ENCODE peak calls at places on chromosomes 16 and 17, in five cellular contexts. J is Ammon's horn, T is foreskin fibroblast, B is ACHN, A is midbrain. I is an unnamed sample.
A peak's percentile ranks its signal among the peaks of the same experiment; 100 is the strongest.

GRCh38 chr16:54503436-54503835 is 216.8 kb upstream of the IRX3 start:
- DNase-seq in B (no peak), J (peak; percentile 51), T (peak; percentile 15), A (no peak), I (no peak)

GRCh38 chr16:3112881-3113574 is 642 bp downstream of the ZNF205 start:
- DNase-seq in A (no peak), J (no peak), B (no peak), T (peak; percentile 38), I (no peak)

GRCh38 chr17:35907266-35907637 is 23.3 kb downstream of the RDM1 start:
- DNase-seq in J (no peak), T (no peak), B (no peak), A (no peak), I (no peak)

GRCh38 chr17:33981713-33982601 is 273.1 kb upstream of the CCL2 start:
- DNase-seq in B (no peak), J (peak; percentile 42), T (no peak), A (no peak), I (no peak)

GRCh38 chr17:43125967-43126910 is 1.1 kb upstream of the BRCA1 start:
- DNase-seq in B (no peak), A (no peak), T (peak; percentile 22), J (peak; percentile 5), I (no peak)

GRCh38 chr17:28920191-28920590 is 17.3 kb upstream of the DHRS13 start:
- DNase-seq in T (no peak), B (no peak), A (no peak), J (no peak), I (no peak)

GRCh38 chr17:49280061-49280460 is 49.5 kb upstream of the PHOSPHO1 start:
- DNase-seq in T (no peak), A (no peak), B (no peak), J (no peak), I (no peak)

GRCh38 chr16:74275031-74275636 is 21.5 kb upstream of the PSMD7 start:
- DNase-seq in A (no peak), T (peak; percentile 47), J (no peak), B (peak; percentile 43), I (no peak)

GRCh38 chr16:85350973-85351372 is 238.7 kb upstream of the CIBAR2 start:
- DNase-seq in B (peak; percentile 99), A (peak; percentile 92), J (peak; percentile 95), T (peak; percentile 99), I (peak; percentile 96)

GRCh38 chr16:29684671-29685070 is 5.7 kb downstream of the QPRT start:
- DNase-seq in T (no peak), A (no peak), J (no peak), B (no peak), I (no peak)

GRCh38 chr16:31052131-31052530 is 18.8 kb downstream of the STX4 start:
- DNase-seq in T (peak; percentile 98), A (no peak), J (no peak), B (peak; percentile 97), I (no peak)

GRCh38 chr16:28977703-28978641 is 3.4 kb downstream of the SPNS1 start:
- DNase-seq in T (no peak), A (no peak), J (no peak), B (peak; percentile 14), I (no peak)

GRCh38 chr16:68356249-68356918 is 45.6 kb downstream of the PRMT7 start:
- DNase-seq in J (peak; percentile 50), B (no peak), T (no peak), A (no peak), I (no peak)

GRCh38 chr17:17350491-17351355 is 47.5 kb downstream of the NT5M start:
- DNase-seq in A (no peak), B (peak; percentile 50), T (peak; percentile 73), J (no peak), I (no peak)

GRCh38 chr17:8632087-8632486 is 1.6 kb upstream of the MYH10 start:
- DNase-seq in J (no peak), B (no peak), T (no peak), A (no peak), I (no peak)

GRCh38 chr16:89711601-89712475 is 8.9 kb downstream of the VPS9D1 start:
- DNase-seq in T (peak; percentile 90), A (no peak), J (no peak), B (no peak), I (no peak)

I was measured in retinal pigment epithelial cell.